ENCODE peak calls at places on chromosomes 2 and 18, in four cellular contexts. R is neural progenitor cell, N is GM12878, W is stomach. T is an unnamed sample.

GRCh38 chr18:12159446-12159845 is 65.8 kb downstream of the ANKRD62 start:
- DNase-seq in N (no peak), R (no peak), W (no peak), T (no peak)

GRCh38 chr2:46388873-46389272 is 90.5 kb upstream of the TMEM247 start:
- DNase-seq in R (no peak), W (no peak), N (no peak), T (no peak)

GRCh38 chr2:44753552-44754285 is 187.8 kb upstream of the SIX3 start:
- DNase-seq in N (peak; percentile 64), R (no peak), W (no peak), T (no peak)

GRCh38 chr2:234137400-234138014 is 87.0 kb downstream of the SPP2 start:
- DNase-seq in N (no peak), R (no peak), W (no peak), T (peak; percentile 49)

GRCh38 chr18:5066380-5066977 is 130.6 kb downstream of the AKAIN1 start:
- DNase-seq in W (no peak), N (no peak), R (peak; percentile 51), T (no peak)

GRCh38 chr2:49251766-49252165 is 97.5 kb upstream of the FSHR start:
- DNase-seq in R (no peak), W (no peak), N (no peak), T (no peak)

GRCh38 chr2:58448065-58448507 is 207.0 kb upstream of the FANCL start:
- DNase-seq in N (peak; percentile 46), R (peak; percentile 89), W (no peak), T (no peak)

GRCh38 chr2:13696601-13697000 is 935.9 kb upstream of the LRATD1 start:
- DNase-seq in R (no peak), N (no peak), W (no peak), T (no peak)

GRCh38 chr18:22399949-22400348 is 17.8 kb downstream of the CTAGE1 start:
- DNase-seq in N (no peak), W (no peak), R (no peak), T (no peak)

GRCh38 chr2:216621292-216621691 is 11.9 kb upstream of the IGFBP2 start:
- DNase-seq in W (peak; percentile 40), N (no peak), R (no peak), T (no peak)

GRCh38 chr18:53148056-53148574 is 808.1 kb downstream of the DCC start:
- DNase-seq in N (no peak), W (no peak), R (no peak), T (no peak)

GRCh38 chr2:55885129-55885943 is 38.2 kb downstream of the EFEMP1 start:
- DNase-seq in W (no peak), R (no peak), N (no peak), T (no peak)

GRCh38 chr2:120749506-120750431 is 14.1 kb downstream of the GLI2 start:
- DNase-seq in W (peak; percentile 9), N (no peak), R (peak; percentile 61), T (no peak)

GRCh38 chr2:104856086-104856972 is 2.4 kb downstream of the POU3F3 start:
- DNase-seq in R (peak; percentile 48), W (no peak), N (no peak), T (no peak)

GRCh38 chr2:64276417-64277095 is 132.3 kb upstream of the PELI1 start:
- DNase-seq in R (peak; percentile 35), W (no peak), N (no peak), T (no peak)

GRCh38 chr18:5476961-5477800 is 66.6 kb downstream of the EPB41L3 start:
- DNase-seq in N (no peak), R (peak; percentile 66), W (no peak), T (no peak)

GRCh38 chr2:162521871-162522655 is 178.1 kb downstream of the GCA start:
- DNase-seq in W (no peak), R (no peak), N (no peak), T (no peak)

GRCh38 chr2:151520976-151521375 is 111.3 kb downstream of the RIF1 start:
- DNase-seq in R (no peak), W (no peak), N (no peak), T (no peak)

GRCh38 chr2:173355132-173355865 is 627 bp downstream of the CDCA7 start:
- DNase-seq in W (peak; percentile 31), N (no peak), R (peak; percentile 70), T (no peak)
- H3K27ac ChIP-seq in W (peak overlapping the region; percentile 52), N (peak overlapping the region; percentile 97), R (no peak overlapping the region), T (peak overlapping the region; percentile 31)

DNA sequence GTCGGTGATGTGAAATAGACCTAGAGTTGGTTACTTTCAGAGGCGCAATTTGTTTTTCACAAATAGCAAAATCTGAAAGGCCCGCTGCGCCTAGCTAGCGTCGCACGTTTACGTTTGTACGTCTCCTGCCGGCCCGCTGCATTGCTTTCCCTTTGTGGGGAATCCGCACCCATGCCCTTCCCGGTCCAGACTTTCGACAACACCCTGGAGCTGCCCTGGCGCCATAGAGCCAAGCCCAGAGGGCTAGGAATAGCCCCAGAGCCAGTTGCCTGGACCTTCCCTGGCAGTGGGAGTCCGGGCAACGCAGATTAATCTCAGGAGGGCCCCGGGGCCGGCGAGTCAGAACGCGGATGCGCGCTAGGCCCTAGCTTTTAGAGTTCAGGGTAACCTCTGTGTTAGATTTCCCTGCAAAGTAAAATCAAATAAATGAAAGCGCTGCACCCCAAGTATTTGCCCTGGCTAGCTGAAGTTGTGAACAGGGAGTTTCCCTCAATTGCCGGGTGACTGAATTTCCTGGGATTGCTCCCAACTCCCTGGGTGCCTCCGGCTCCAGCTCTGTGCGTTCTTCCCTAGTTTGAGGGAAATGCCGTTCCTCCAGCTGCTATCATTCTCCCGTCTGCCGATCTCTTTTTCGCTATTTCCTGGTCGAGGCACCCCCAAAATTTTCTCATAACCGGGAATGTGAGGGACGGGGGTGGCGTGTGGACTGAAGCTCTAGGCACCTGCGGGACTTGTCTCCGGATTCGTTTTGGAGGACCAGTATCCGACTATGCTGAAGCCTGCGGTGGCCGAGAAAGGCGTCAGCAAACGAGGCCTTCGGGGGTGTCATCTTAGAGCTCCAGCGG is 1.2 kb upstream of the EN1 start:
- DNase-seq in W (no peak), N (no peak), R (peak; percentile 56), T (no peak)
- H3K4me1 ChIP-seq in W (peaks cover 24% of the 10 kb centered on the region), N (no peaks in the 10 kb centered on the region), R (peaks cover 15% of the 10 kb centered on the region), T (peaks cover 6% of the 10 kb centered on the region)

GRCh38 chr2:182360663-182361260 is 66.1 kb downstream of the PDE1A start:
- DNase-seq in N (no peak), R (no peak), W (no peak), T (no peak)
- H3K4me3 ChIP-seq in N (no peak overlapping the region), R (no peak overlapping the region), W (no peak overlapping the region), T (no peak overlapping the region)

GRCh38 chr2:62662548-62662947 is 43.0 kb upstream of the EHBP1 start:
- DNase-seq in R (no peak), W (no peak), N (peak; percentile 5), T (no peak)
- H3K27ac ChIP-seq in R (no peak overlapping the region), W (no peak overlapping the region), N (no peak overlapping the region), T (no peak overlapping the region)

DNA sequence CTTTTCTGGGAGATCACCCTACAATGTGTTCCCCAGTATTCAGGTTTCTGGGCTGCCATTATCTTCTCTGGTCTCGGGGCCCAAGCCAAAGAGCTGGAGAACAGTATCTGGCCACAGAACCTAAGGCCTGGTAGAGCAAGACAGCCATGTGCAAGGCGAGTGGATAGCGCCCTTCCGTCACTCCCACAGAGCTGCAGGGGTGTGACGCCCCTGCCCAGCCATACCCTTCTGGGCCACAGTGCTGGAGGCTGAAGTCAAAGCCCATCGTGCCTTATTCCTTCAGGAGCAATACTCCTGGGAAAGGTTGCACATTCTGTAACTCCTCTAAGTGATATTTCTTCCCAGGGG is 54.4 kb downstream of the BCL11A start:
- DNase-seq in W (no peak), R (no peak), N (no peak), T (no peak)
- H3K4me1 ChIP-seq in W (peaks cover 10% of the 10 kb centered on the region), R (peaks cover 18% of the 10 kb centered on the region), N (peaks cover 22% of the 10 kb centered on the region), T (no peaks in the 10 kb centered on the region)

GRCh38 chr2:73297151-73297559 is 3.8 kb upstream of the EGR4 start:
- DNase-seq in N (no peak), R (no peak), W (no peak), T (no peak)
- H3K4me3 ChIP-seq in N (no peak overlapping the region), R (no peak overlapping the region), W (no peak overlapping the region), T (no peak overlapping the region)

DNA sequence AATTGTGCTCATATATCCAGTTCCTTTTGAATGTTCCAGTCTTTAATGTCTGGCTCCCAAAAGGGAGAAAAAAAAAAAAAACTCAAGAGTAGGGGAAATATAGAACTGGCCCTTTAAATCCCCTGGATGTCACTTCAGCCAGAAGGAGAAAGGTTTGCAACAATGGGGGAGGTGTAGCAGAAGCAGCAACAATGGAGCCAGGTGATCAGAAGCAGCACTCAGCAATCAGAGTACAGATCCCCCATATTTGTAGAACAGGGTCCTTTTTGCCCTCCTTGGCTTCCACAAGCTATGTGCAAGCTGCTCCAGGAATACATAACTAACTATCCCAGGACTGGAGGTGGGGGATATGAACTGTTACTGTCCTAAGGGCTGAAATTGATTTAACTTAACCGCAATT is 25.8 kb upstream of the ZNF397 start:
- DNase-seq in W (no peak), R (peak; percentile 15), N (no peak), T (no peak)
- H3K27ac ChIP-seq in W (no peak overlapping the region), R (no peak overlapping the region), N (no peak overlapping the region), T (no peak overlapping the region)